ENCODE peak calls at places on chromosomes 5 and 9, in eight cellular contexts. T is stimulated activated naive CD8-positive, alpha-beta T cell treated with anti-CD3 and anti-CD28 coated beads, Interleukin-15, Interleukin-2, amounts not matched to agents 100 U/mL and 50 U/mL, for 24 hours; Q is activated T-helper 2 cell treated with anti-CD3 and anti-CD28 coated beads, Interferon-gamma antibody, Interleukin-2, Interleukin-4, amounts not matched to agents 10 μg/mL and 5 μg/mL and 100 μg/mL, durations not matched to agents 14 hours and 24 hours and 36 hours; G is Calu3; U is amniotic stem cell; A is SW 1271; L is putamen; D is GM23338. P is an unnamed sample.

GRCh38 chr5:123207852-123208251 is 118.8 kb downstream of the PRDM6 start:
- DNase-seq in Q (no peak), D (no peak), U (no peak), G (no peak), T (no peak), A (no peak), L (no peak), P (no peak)

GRCh38 chr9:5870691-5871090 is 20.0 kb upstream of the MLANA start:
- DNase-seq in U (no peak), G (no peak), A (no peak), Q (no peak), T (no peak), L (no peak), D (no peak), P (no peak)

GRCh38 chr9:110575952-110576351 is 3.6 kb downstream of the SVEP1 start:
- DNase-seq in U (no peak), A (no peak), L (no peak), G (no peak), D (no peak), Q (no peak), T (no peak), P (no peak)

GRCh38 chr5:92749943-92750342 is 831.1 kb downstream of the NR2F1-AS1 start:
- DNase-seq in L (no peak), Q (no peak), D (peak), T (no peak), U (no peak), G (peak), A (no peak), P (no peak)

GRCh38 chr9:108473209-108474112 is 382.3 kb downstream of the ACTL7B start:
- DNase-seq in U (peak), L (no peak), A (no peak), G (no peak), D (no peak), Q (no peak), T (no peak), P (no peak)

GRCh38 chr5:153960269-153961215 is 78.2 kb downstream of the FAM114A2 start:
- DNase-seq in G (no peak), L (no peak), D (peak), T (peak), Q (no peak), A (no peak), U (no peak), P (no peak)

GRCh38 chr9:126499911-126500599 is 113.7 kb upstream of the LMX1B start:
- DNase-seq in A (no peak), U (no peak), G (no peak), T (no peak), Q (no peak), L (no peak), D (peak), P (no peak)

GRCh38 chr9:133114451-133114885 is 6.6 kb downstream of the RALGDS start:
- DNase-seq in L (no peak), U (no peak), Q (no peak), T (no peak), G (no peak), D (no peak), A (no peak), P (no peak)

GRCh38 chr9:87609002-87609401 is 111.3 kb downstream of the DAPK1 start:
- DNase-seq in T (no peak), G (no peak), A (no peak), L (peak), D (peak), U (no peak), Q (no peak), P (no peak)

P was measured in activated T-helper 1 cell treated with anti-CD3 and anti-CD28 coated beads, Interleukin-12 subunit alpha, Interleukin-12 subunit beta, Interleukin-2, Interleukin-4 antibody, amounts not matched to agents 30 ng/mL and 10 ng/mL and 1 ng/mL, durations not matched to agents 14 hours and 24 hours and 36 hours.